ENCODE peak calls at places on chromosomes 6 and 20, in eight cellular contexts. One of them, this sample, is unnamed.

GRCh38 chr20:10079964-10080363 is 45.2 kb downstream of the ANKEF1 start:
- DNase-seq in GM13976: no peak
- DNase-seq in HCT116: no peak
- DNase-seq in glutamatergic neuron: no peak
- DNase-seq in lung: no peak
- DNase-seq in A549: no peak
- DNase-seq in lower lobe of right lung: no peak
- DNase-seq in gastrocnemius medialis: no peak
- DNase-seq in this sample: peak; percentile 91

GRCh38 chr6:111347589-111347988 is 135.4 kb downstream of the REV3L start:
- DNase-seq in GM13976: no peak
- DNase-seq in HCT116: no peak
- DNase-seq in glutamatergic neuron: no peak
- DNase-seq in lung: no peak
- DNase-seq in A549: no peak
- DNase-seq in lower lobe of right lung: no peak
- DNase-seq in gastrocnemius medialis: no peak
- DNase-seq in this sample: no peak

GRCh38 chr20:64216910-64217309 is 38.6 kb upstream of the PCMTD2 start:
- DNase-seq in GM13976: no peak
- DNase-seq in HCT116: no peak
- DNase-seq in glutamatergic neuron: no peak
- DNase-seq in lung: no peak
- DNase-seq in A549: no peak
- DNase-seq in lower lobe of right lung: no peak
- DNase-seq in gastrocnemius medialis: no peak
- DNase-seq in this sample: no peak

GRCh38 chr6:155959898-155960297 is 504.3 kb upstream of the NOX3 start:
- DNase-seq in GM13976: no peak
- DNase-seq in HCT116: no peak
- DNase-seq in glutamatergic neuron: no peak
- DNase-seq in lung: no peak
- DNase-seq in A549: no peak
- DNase-seq in lower lobe of right lung: no peak
- DNase-seq in gastrocnemius medialis: no peak
- DNase-seq in this sample: no peak

GRCh38 chr6:3841066-3841454 is 8.1 kb upstream of the FAM50B start:
- DNase-seq in GM13976: no peak
- DNase-seq in HCT116: no peak
- DNase-seq in glutamatergic neuron: no peak
- DNase-seq in lung: no peak
- DNase-seq in A549: no peak
- DNase-seq in lower lobe of right lung: no peak
- DNase-seq in gastrocnemius medialis: no peak
- DNase-seq in this sample: peak; percentile 37

GRCh38 chr6:26571592-26572296 is 25.0 kb upstream of the ABT1 start:
- DNase-seq in GM13976: peak; percentile 50
- DNase-seq in HCT116: peak; percentile 87
- DNase-seq in glutamatergic neuron: peak; percentile 62
- DNase-seq in lung: no peak
- DNase-seq in A549: no peak
- DNase-seq in lower lobe of right lung: no peak
- DNase-seq in gastrocnemius medialis: no peak
- DNase-seq in this sample: peak; percentile 89

GRCh38 chr6:63904844-63905243 is 269.2 kb downstream of the PHF3 start:
- DNase-seq in GM13976: no peak
- DNase-seq in HCT116: no peak
- DNase-seq in glutamatergic neuron: no peak
- DNase-seq in lung: no peak
- DNase-seq in A549: no peak
- DNase-seq in lower lobe of right lung: no peak
- DNase-seq in gastrocnemius medialis: no peak
- DNase-seq in this sample: peak; percentile 35

GRCh38 chr6:34791164-34791841 is 580 bp upstream of the BLTP3A start:
- DNase-seq in GM13976: no peak
- DNase-seq in HCT116: peak; percentile 10
- DNase-seq in glutamatergic neuron: peak; percentile 60
- DNase-seq in lung: peak; percentile 32
- DNase-seq in A549: peak; percentile 53
- DNase-seq in lower lobe of right lung: peak; percentile 61
- DNase-seq in gastrocnemius medialis: peak; percentile 23
- DNase-seq in this sample: peak; percentile 48

GRCh38 chr20:52047811-52048302 is 143.7 kb downstream of the ZFP64 start:
- DNase-seq in GM13976: peak; percentile 42
- DNase-seq in HCT116: no peak
- DNase-seq in glutamatergic neuron: no peak
- DNase-seq in lung: no peak
- DNase-seq in A549: no peak
- DNase-seq in lower lobe of right lung: no peak
- DNase-seq in gastrocnemius medialis: no peak
- DNase-seq in this sample: no peak

GRCh38 chr6:52310932-52311331 is 26.4 kb upstream of the MCM3 start:
- DNase-seq in GM13976: no peak
- DNase-seq in HCT116: no peak
- DNase-seq in glutamatergic neuron: no peak
- DNase-seq in lung: no peak
- DNase-seq in A549: no peak
- DNase-seq in lower lobe of right lung: no peak
- DNase-seq in gastrocnemius medialis: peak; percentile 10
- DNase-seq in this sample: no peak

GRCh38 chr20:17613328-17614175 is 43.7 kb downstream of the DSTN start:
- DNase-seq in GM13976: no peak
- DNase-seq in HCT116: no peak
- DNase-seq in glutamatergic neuron: peak; percentile 16
- DNase-seq in lung: no peak
- DNase-seq in A549: no peak
- DNase-seq in lower lobe of right lung: peak; percentile 42
- DNase-seq in gastrocnemius medialis: no peak
- DNase-seq in this sample: no peak

GRCh38 chr6:7034055-7034454 is 73.7 kb upstream of the RREB1 start:
- DNase-seq in GM13976: no peak
- DNase-seq in HCT116: no peak
- DNase-seq in glutamatergic neuron: no peak
- DNase-seq in lung: no peak
- DNase-seq in A549: no peak
- DNase-seq in lower lobe of right lung: no peak
- DNase-seq in gastrocnemius medialis: no peak
- DNase-seq in this sample: no peak

GRCh38 chr20:19817017-19817416 is 59.0 kb downstream of the RIN2 start:
- DNase-seq in GM13976: no peak
- DNase-seq in HCT116: no peak
- DNase-seq in glutamatergic neuron: no peak
- DNase-seq in lung: no peak
- DNase-seq in A549: no peak
- DNase-seq in lower lobe of right lung: no peak
- DNase-seq in gastrocnemius medialis: no peak
- DNase-seq in this sample: peak; percentile 96

GRCh38 chr6:2531426-2532208 is 219.1 kb downstream of the MYLK4 start:
- DNase-seq in GM13976: no peak
- DNase-seq in HCT116: no peak
- DNase-seq in glutamatergic neuron: no peak
- DNase-seq in lung: no peak
- DNase-seq in A549: no peak
- DNase-seq in lower lobe of right lung: no peak
- DNase-seq in gastrocnemius medialis: no peak
- DNase-seq in this sample: peak; percentile 76

GRCh38 chr20:1418335-1418734 is 25.5 kb upstream of the FKBP1A start:
- DNase-seq in GM13976: no peak
- DNase-seq in HCT116: no peak
- DNase-seq in glutamatergic neuron: no peak
- DNase-seq in lung: no peak
- DNase-seq in A549: no peak
- DNase-seq in lower lobe of right lung: no peak
- DNase-seq in gastrocnemius medialis: no peak
- DNase-seq in this sample: no peak

GRCh38 chr6:135094403-135094821 is 39.8 kb upstream of the HBS1L start:
- DNase-seq in GM13976: no peak
- DNase-seq in HCT116: no peak
- DNase-seq in glutamatergic neuron: no peak
- DNase-seq in lung: no peak
- DNase-seq in A549: no peak
- DNase-seq in lower lobe of right lung: no peak
- DNase-seq in gastrocnemius medialis: no peak
- DNase-seq in this sample: peak; percentile 21

GRCh38 chr20:59149678-59150504 is 13.7 kb upstream of the ZNF831 start:
- DNase-seq in GM13976: no peak
- DNase-seq in HCT116: no peak
- DNase-seq in glutamatergic neuron: no peak
- DNase-seq in lung: no peak
- DNase-seq in A549: no peak
- DNase-seq in lower lobe of right lung: no peak
- DNase-seq in gastrocnemius medialis: no peak
- DNase-seq in this sample: no peak

GRCh38 chr6:35829306-35829705 is 24.2 kb downstream of the LHFPL5 start:
- DNase-seq in GM13976: no peak
- DNase-seq in HCT116: no peak
- DNase-seq in glutamatergic neuron: no peak
- DNase-seq in lung: no peak
- DNase-seq in A549: no peak
- DNase-seq in lower lobe of right lung: no peak
- DNase-seq in gastrocnemius medialis: no peak
- DNase-seq in this sample: no peak

GRCh38 chr6:85015396-85015990 is 251.1 kb upstream of the TBX18 start:
- DNase-seq in GM13976: no peak
- DNase-seq in HCT116: peak; percentile 63
- DNase-seq in glutamatergic neuron: peak; percentile 75
- DNase-seq in lung: peak; percentile 52
- DNase-seq in A549: peak; percentile 31
- DNase-seq in lower lobe of right lung: peak; percentile 60
- DNase-seq in gastrocnemius medialis: no peak
- DNase-seq in this sample: peak; percentile 64

GRCh38 chr6:134740473-134741192 is 209.3 kb downstream of the ALDH8A1 start:
- DNase-seq in GM13976: no peak
- DNase-seq in HCT116: no peak
- DNase-seq in glutamatergic neuron: no peak
- DNase-seq in lung: no peak
- DNase-seq in A549: no peak
- DNase-seq in lower lobe of right lung: no peak
- DNase-seq in gastrocnemius medialis: no peak
- DNase-seq in this sample: peak; percentile 4

GRCh38 chr6:52361945-52362442 is at the start of gene PAQR8:
- DNase-seq in GM13976: peak; percentile 95
- DNase-seq in HCT116: peak; percentile 10
- DNase-seq in glutamatergic neuron: peak; percentile 71
- DNase-seq in lung: peak; percentile 71
- DNase-seq in A549: peak; percentile 66
- DNase-seq in lower lobe of right lung: peak; percentile 86
- DNase-seq in gastrocnemius medialis: peak; percentile 13
- DNase-seq in this sample: peak; percentile 23

GRCh38 chr6:18392346-18392877 is 5.3 kb downstream of the RNF144B start:
- DNase-seq in GM13976: no peak
- DNase-seq in HCT116: no peak
- DNase-seq in glutamatergic neuron: no peak
- DNase-seq in lung: no peak
- DNase-seq in A549: no peak
- DNase-seq in lower lobe of right lung: no peak
- DNase-seq in gastrocnemius medialis: no peak
- DNase-seq in this sample: no peak
- TF ChIP-seq CTCF in GM13976: no peak
- TF ChIP-seq CTCF in HCT116: peak; percentile 17
- TF ChIP-seq CTCF in glutamatergic neuron: no peak
- TF ChIP-seq CTCF in lung: no peak
- TF ChIP-seq CTCF in A549: no peak
- TF ChIP-seq CTCF in lower lobe of right lung: no peak
- TF ChIP-seq CTCF in gastrocnemius medialis: no peak
- TF ChIP-seq CTCF in this sample: no peak

GRCh38 chr6:105790635-105791034 is 295.5 kb upstream of the PRDM1 start:
- DNase-seq in GM13976: no peak
- DNase-seq in HCT116: no peak
- DNase-seq in glutamatergic neuron: no peak
- DNase-seq in lung: no peak
- DNase-seq in A549: no peak
- DNase-seq in lower lobe of right lung: no peak
- DNase-seq in gastrocnemius medialis: no peak
- DNase-seq in this sample: no peak
- TF ChIP-seq CTCF in GM13976: no peak
- TF ChIP-seq CTCF in HCT116: peak; percentile 35
- TF ChIP-seq CTCF in glutamatergic neuron: no peak
- TF ChIP-seq CTCF in lung: no peak
- TF ChIP-seq CTCF in A549: no peak
- TF ChIP-seq CTCF in lower lobe of right lung: no peak
- TF ChIP-seq CTCF in gastrocnemius medialis: no peak
- TF ChIP-seq CTCF in this sample: no peak

GRCh38 chr6:127460465-127460864 is 1.3 kb upstream of the KIAA0408 start:
- DNase-seq in GM13976: no peak
- DNase-seq in HCT116: no peak
- DNase-seq in glutamatergic neuron: no peak
- DNase-seq in lung: no peak
- DNase-seq in A549: no peak
- DNase-seq in lower lobe of right lung: no peak
- DNase-seq in gastrocnemius medialis: no peak
- DNase-seq in this sample: no peak
- TF ChIP-seq CTCF in GM13976: no peak
- TF ChIP-seq CTCF in HCT116: no peak
- TF ChIP-seq CTCF in glutamatergic neuron: no peak
- TF ChIP-seq CTCF in lung: no peak
- TF ChIP-seq CTCF in A549: no peak
- TF ChIP-seq CTCF in lower lobe of right lung: no peak
- TF ChIP-seq CTCF in gastrocnemius medialis: no peak
- TF ChIP-seq CTCF in this sample: no peak

DNA sequence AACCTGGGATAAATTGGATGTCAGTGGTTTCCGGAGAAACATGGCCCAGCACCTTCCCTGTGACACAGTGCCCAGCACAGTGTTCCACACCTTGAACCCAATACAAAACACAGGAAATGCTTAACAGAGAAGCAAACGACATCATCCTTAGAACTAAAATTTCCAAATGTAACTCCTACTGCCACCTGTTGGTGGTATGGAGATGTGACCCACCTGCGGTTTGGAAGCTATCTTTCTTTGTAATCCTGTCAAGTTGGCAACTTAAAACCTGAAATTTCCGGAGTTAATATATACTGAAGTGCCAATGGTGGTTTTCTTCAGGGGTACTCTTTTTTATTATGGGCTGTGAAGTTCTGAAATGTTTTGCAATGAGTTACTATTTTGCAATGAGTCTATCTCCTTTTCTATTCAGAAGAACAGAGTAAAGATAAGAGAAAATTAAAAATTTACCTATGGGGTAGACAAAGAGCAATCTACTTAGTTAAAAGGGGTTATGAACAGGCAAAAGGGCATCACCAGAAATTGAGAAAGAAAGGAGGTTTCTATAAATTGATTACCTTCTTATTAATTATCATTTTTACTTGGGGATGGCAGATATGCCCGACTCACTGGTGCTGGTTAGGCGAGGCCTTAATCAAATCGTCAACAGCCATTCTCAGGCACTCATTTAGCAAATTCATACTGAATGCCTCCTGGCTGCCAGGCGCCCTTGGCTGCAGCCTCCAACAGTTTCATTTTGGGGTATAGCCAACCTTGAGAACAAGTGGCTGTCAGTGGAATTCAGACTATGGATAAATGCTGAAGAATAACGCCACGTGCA is 658.6 kb downstream of the PTPRT start:
- DNase-seq in GM13976: peak; percentile 38
- DNase-seq in HCT116: no peak
- DNase-seq in glutamatergic neuron: no peak
- DNase-seq in lung: no peak
- DNase-seq in A549: peak; percentile 11
- DNase-seq in lower lobe of right lung: no peak
- DNase-seq in gastrocnemius medialis: no peak
- DNase-seq in this sample: no peak
- TF ChIP-seq CTCF in GM13976: no peak
- TF ChIP-seq CTCF in HCT116: peak; percentile 53
- TF ChIP-seq CTCF in glutamatergic neuron: peak; percentile 52
- TF ChIP-seq CTCF in lung: peak; percentile 20
- TF ChIP-seq CTCF in A549: peak; percentile 40
- TF ChIP-seq CTCF in lower lobe of right lung: peak; percentile 68
- TF ChIP-seq CTCF in gastrocnemius medialis: peak; percentile 53
- TF ChIP-seq CTCF in this sample: no peak